ENCODE peak calls at places on chromosomes 1 and 21, in six cellular contexts. A is neuronal stem cell, X is H1, U is mesenchymal stem cell, T is trophoblast cell, P is IMR-90. R is an unnamed sample. For H3K4me1, the result is how much of the 10 kb centered on the place peaks cover.

GRCh38 chr1:105398909-105399308 is 1649.2 kb downstream of the AMY1C start:
- DNase-seq in T (no peak), A (no peak), U (no peak), P (no peak), X (no peak), R (no peak)

GRCh38 chr1:110339427-110340206 is 440 bp downstream of the RBM15 start:
- DNase-seq in A (no peak), U (peak), X (peak), P (peak), T (peak), R (peak)

GRCh38 chr1:201147396-201148015 is 6.8 kb downstream of the TMEM9 start:
- DNase-seq in A (no peak), U (no peak), P (no peak), X (no peak), T (no peak), R (no peak)

GRCh38 chr1:39089811-39090519 is 63.8 kb downstream of the NDUFS5 start:
- DNase-seq in A (no peak), T (no peak), U (peak), P (no peak), X (no peak), R (no peak)

GRCh38 chr1:235018161-235018560 is 110.5 kb downstream of the TOMM20 start:
- DNase-seq in A (no peak), X (no peak), P (peak), U (peak), T (peak), R (peak)

GRCh38 chr1:6953874-6954502 is 168.7 kb downstream of the CAMTA1 start:
- DNase-seq in A (no peak), X (no peak), T (no peak), U (no peak), P (no peak), R (no peak)

GRCh38 chr1:201126463-201126831 is 537 bp downstream of the ASCL5 start:
- DNase-seq in T (no peak), P (no peak), U (no peak), A (no peak), X (no peak), R (no peak)

GRCh38 chr1:203807211-203807610 is 11.8 kb downstream of the ZBED6 start:
- DNase-seq in P (peak), X (no peak), A (no peak), U (no peak), T (no peak), R (no peak)

GRCh38 chr1:68322837-68323687 is 90.7 kb upstream of the WLS start:
- DNase-seq in T (peak), X (no peak), U (peak), P (peak), A (no peak), R (no peak)

GRCh38 chr1:235083589-235084323 is 44.9 kb downstream of the TOMM20 start:
- DNase-seq in T (peak), X (peak), A (peak), U (peak), P (peak), R (peak)

GRCh38 chr1:244964112-244964971 is 100.0 kb upstream of the HNRNPU start:
- DNase-seq in U (peak), X (no peak), A (peak), P (peak), T (peak), R (peak)

GRCh38 chr1:97651201-97651600 is 269.6 kb downstream of the DPYD start:
- DNase-seq in U (no peak), P (no peak), A (no peak), T (no peak), X (no peak), R (no peak)

GRCh38 chr1:81801834-81802531 is 1.2 kb downstream of the ADGRL2 start:
- DNase-seq in P (peak), X (peak), A (no peak), U (peak), T (peak), R (peak)

GRCh38 chr1:1373493-1374067 is 1.4 kb downstream of the AURKAIP1 start:
- DNase-seq in U (no peak), X (no peak), T (no peak), P (no peak), A (no peak), R (no peak)

GRCh38 chr1:108149796-108150467 is 50.2 kb downstream of the SLC25A24 start:
- DNase-seq in U (no peak), T (no peak), A (no peak), P (peak), X (no peak), R (no peak)

GRCh38 chr1:58841455-58841854 is 57.6 kb upstream of the JUN start:
- DNase-seq in P (no peak), U (no peak), X (no peak), A (no peak), T (no peak), R (peak)

GRCh38 chr1:53411541-53412152 is 47.6 kb upstream of the DMRTB1 start:
- DNase-seq in X (peak), A (no peak), T (no peak), P (peak), U (no peak), R (no peak)
- H3K4me3 ChIP-seq in X (no peak), A (no peak), T (no peak), P (no peak), U (no peak), R (no peak)

GRCh38 chr21:42247716-42248115 is 28.8 kb downstream of the ABCG1 start:
- DNase-seq in A (no peak), P (no peak), X (no peak), U (no peak), T (no peak), R (no peak)
- H3K18ac ChIP-seq in A (no peak), P (no peak), X (no peak), U (no peak), T (no peak), R (no peak)

GRCh38 chr1:41716188-41717130 is 202.3 kb downstream of the HIVEP3 start:
- DNase-seq in X (no peak), P (no peak), U (no peak), A (no peak), T (no peak), R (peak)

GRCh38 chr1:41713141-41713540 is 205.6 kb downstream of the HIVEP3 start:
- DNase-seq in T (no peak), A (no peak), U (peak), P (no peak), X (no peak), R (peak)

GRCh38 chr1:41712687-41713086 is 206.0 kb downstream of the HIVEP3 start:
- DNase-seq in P (no peak), A (no peak), U (peak), T (no peak), X (no peak), R (no peak)

GRCh38 chr1:41713557-41714327 is 205.0 kb downstream of the HIVEP3 start:
- DNase-seq in P (peak), U (peak), T (no peak), A (no peak), X (no peak), R (peak)

DNA sequence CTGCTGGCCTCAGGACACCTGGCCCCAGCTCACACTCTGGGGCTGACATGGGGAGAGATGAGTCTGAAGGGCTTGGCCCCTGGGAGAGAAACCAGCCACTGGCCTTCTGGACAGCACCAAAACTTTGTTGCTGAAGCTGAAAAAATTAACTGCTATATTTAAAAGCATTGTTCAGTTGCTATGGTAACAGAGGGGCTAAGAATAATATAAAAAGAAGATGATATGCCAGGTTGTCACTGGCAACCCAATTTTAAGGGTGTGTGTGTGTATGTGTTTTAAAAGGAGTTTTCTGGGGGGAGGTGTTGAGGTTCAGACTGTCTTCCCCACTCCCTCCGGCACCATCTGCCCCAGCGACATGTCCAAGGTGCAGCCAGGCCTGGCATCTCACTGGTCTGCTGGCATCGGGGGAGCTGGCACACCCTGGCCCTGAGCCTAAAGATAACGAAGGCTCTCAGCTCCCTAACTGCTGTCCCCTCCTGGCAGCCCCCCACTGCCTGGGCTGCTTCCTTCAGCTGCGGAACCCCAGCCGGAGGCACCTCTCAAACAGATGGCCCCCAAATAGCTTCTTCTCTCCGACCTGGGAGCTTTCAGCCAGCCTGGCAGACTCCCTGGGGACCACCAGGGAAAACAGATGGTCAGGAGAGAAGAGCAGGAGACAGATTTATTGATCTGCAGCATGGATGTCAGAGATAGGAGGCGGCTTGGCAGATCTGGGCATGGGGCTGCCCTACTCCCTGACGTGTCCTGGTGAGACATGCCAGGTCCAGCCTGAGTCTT is 203.9 kb downstream of the HIVEP3 start:
- DNase-seq in A (no peak), P (no peak), X (no peak), T (no peak), U (no peak), R (no peak)
- H3K4me1 ChIP-seq in A (under half), P (under half), X (under half), T (under half), U (half or more), R (under half)

DNA sequence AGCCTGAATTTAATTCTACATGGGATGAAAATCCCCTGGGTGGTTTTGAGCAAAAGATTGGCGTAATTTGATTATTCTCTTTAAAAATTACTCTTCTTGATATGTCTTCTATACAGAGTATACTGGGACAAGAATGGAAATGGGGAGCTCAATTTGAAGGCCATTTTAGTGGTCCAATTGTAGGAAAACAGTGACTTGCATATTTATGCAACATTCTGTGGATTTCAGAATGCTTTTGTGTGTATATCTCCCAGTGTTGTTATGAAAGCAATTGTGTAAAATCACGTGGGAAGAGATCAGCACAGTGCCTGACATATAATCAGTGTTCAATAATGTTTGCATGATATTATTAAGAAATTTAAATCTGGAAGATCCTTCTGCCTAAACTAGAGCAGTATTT is 575.9 kb upstream of the PBX1 start:
- DNase-seq in U (no peak), A (no peak), X (no peak), T (no peak), P (no peak), R (no peak)
- H3K4me3 ChIP-seq in U (no peak), A (no peak), X (no peak), T (no peak), P (no peak), R (no peak)

GRCh38 chr21:46458315-46459023 is at the start of gene DIP2A:
- DNase-seq in U (peak), T (peak), X (peak), P (peak), A (peak), R (peak)
- H3K18ac ChIP-seq in U (peak), T (peak), X (peak), P (peak), A (peak), R (peak)

R was measured in mesendoderm.